ENCODE peak calls at places on chromosomes 7 and 10, in eight cellular contexts. K is tibial nerve, S is fibroblast of lung, H is dorsolateral prefrontal cortex, C is type B pancreatic cell, O is cardiac muscle cell, A is GM23338, B is upper lobe of right lung. D is an unnamed sample.

GRCh38 chr7:80481196-80481884 is 30.5 kb downstream of the GNAT3 start:
- DNase-seq in K (no peak), S (peak; percentile 72), H (no peak), C (no peak), O (no peak), A (peak; percentile 78), B (no peak), D (no peak)

GRCh38 chr10:72226418-72227027 is 10.4 kb upstream of the ASCC1 start:
- DNase-seq in K (no peak), S (no peak), H (no peak), C (no peak), O (no peak), A (no peak), B (no peak), D (no peak)

GRCh38 chr7:103149808-103150180 is 895 bp upstream of the NAPEPLD start:
- DNase-seq in K (no peak), S (no peak), H (no peak), C (no peak), O (no peak), A (no peak), B (no peak), D (no peak)

GRCh38 chr10:72794260-72794659 is 99.3 kb upstream of the OIT3 start:
- DNase-seq in K (no peak), S (peak; percentile 37), H (no peak), C (no peak), O (no peak), A (no peak), B (no peak), D (no peak)

GRCh38 chr7:147249956-147250355 is 1133.4 kb downstream of the CNTNAP2 start:
- DNase-seq in K (no peak), S (no peak), H (no peak), C (no peak), O (no peak), A (peak; percentile 4), B (no peak), D (no peak)

GRCh38 chr10:98433881-98434732 is 12.6 kb downstream of the HPS1 start:
- DNase-seq in K (no peak), S (peak; percentile 81), H (no peak), C (no peak), O (no peak), A (no peak), B (no peak), D (no peak)

GRCh38 chr10:114720685-114721278 is 62.7 kb upstream of the ABLIM1 start:
- DNase-seq in K (no peak), S (no peak), H (no peak), C (no peak), O (peak; percentile 91), A (no peak), B (no peak), D (no peak)

GRCh38 chr10:79310911-79311573 is 36.2 kb upstream of the PPIF start:
- DNase-seq in K (peak; percentile 40), S (no peak), H (peak; percentile 42), C (no peak), O (no peak), A (no peak), B (no peak), D (no peak)

DNA sequence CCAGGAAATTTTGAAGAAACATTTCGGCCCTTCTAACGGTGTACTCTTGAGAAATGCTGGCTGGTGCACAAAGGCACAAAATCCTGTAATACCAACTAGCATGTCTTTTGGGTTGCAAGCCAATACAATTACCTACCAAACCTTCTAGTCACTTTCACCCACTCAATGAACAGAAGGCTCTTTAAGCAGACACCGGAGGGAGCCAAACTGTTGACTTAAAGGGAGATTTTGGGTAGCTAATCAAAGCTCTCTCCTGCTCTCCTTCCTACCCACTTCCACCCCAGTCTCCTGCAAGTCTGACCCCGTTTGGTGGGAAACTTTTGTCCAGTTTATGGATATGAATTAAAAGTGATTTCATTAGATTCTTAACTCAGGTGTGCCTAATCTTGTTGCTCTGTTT is 24.0 kb downstream of the GRM3 start:
- DNase-seq in K (no peak), S (no peak), H (no peak), C (no peak), O (peak; percentile 29), A (peak; percentile 81), B (no peak), D (no peak)
- TF ChIP-seq CTCF in K (no peak), S (no peak), H (no peak), C (no peak), O (no peak), A (peak; percentile 60), B (no peak), D (no peak)

GRCh38 chr10:92839191-92840085 is 8.9 kb upstream of the EXOC6 start:
- DNase-seq in K (peak; percentile 37), S (peak; percentile 70), H (no peak), C (no peak), O (peak; percentile 13), A (peak; percentile 90), B (peak; percentile 79), D (no peak)
- TF ChIP-seq CTCF in K (no peak), S (peak; percentile 8), H (no peak), C (peak; percentile 74), O (peak; percentile 38), A (peak; percentile 98), B (peak; percentile 31), D (peak; percentile 41)

DNA sequence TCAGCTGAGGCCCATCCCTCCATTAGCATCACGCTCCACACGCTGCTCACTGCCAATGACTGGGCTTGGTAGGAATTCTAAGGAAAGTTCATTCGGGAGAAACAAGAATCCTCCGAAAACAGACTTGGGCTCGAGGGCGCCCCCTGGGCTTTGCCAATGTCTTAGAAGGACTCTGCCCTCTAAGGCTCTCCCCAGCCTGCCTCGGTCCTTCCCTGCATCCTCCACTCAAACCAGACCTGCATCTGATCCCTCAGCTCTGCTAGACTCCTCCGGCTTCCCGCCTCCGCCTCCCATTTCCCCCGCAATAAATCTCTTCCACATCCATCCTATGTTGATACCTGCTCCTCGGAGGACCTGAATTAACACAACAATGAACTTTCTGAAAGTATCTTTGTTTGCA is 177.6 kb downstream of the PLPP4 start:
- DNase-seq in K (no peak), S (no peak), H (no peak), C (no peak), O (peak; percentile 2), A (peak; percentile 83), B (no peak), D (no peak)
- TF ChIP-seq CTCF in K (no peak), S (no peak), H (no peak), C (peak; percentile 50), O (no peak), A (peak; percentile 62), B (no peak), D (no peak)

DNA sequence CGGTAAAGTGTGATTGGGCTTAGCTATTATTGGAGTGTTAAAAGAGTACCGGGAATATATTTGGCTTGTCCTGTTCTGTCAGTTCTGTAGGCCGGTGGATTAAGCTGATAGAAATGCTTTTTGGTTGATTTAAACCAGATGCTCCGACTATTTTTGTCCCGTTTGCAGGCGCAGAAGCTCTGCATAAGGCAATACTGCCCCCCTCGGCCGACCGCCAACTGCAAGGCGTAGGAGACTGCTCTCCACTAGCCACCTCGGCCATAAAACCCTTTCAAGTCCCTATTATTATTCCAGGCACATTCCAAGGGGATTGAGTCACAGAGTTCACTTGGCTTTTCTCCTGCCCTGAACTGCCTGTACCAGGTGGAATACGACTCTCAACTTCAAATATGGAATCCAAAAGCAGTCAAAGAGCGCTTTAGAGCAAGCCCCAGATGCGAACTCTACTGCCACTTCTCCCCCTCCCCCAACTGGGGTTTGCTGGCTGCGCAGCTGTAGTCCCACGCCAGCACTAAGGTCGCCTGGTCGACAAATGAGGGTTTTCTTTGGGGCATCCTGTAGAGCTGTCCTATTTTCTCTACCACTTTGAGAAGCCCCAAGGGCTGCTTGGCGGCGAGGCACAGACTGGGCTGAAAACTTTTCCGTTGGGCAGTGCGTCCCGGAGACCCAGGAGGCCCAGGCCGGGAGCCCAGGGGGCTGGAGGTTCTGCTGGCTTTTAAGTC is 108.3 kb downstream of the REEP3 start:
- DNase-seq in K (peak; percentile 94), S (peak; percentile 99), H (peak; percentile 95), C (peak; percentile 94), O (peak; percentile 97), A (peak; percentile 99), B (peak; percentile 97), D (peak; percentile 60)
- TF ChIP-seq CTCF in K (peak; percentile 68), S (peak; percentile 83), H (peak; percentile 73), C (peak; percentile 95), O (peak; percentile 84), A (peak; percentile 95), B (peak; percentile 78), D (peak; percentile 70)

GRCh38 chr7:23938937-23939552 is 229.0 kb downstream of the STK31 start:
- DNase-seq in K (no peak), S (peak; percentile 20), H (no peak), C (no peak), O (peak; percentile 64), A (peak; percentile 71), B (no peak), D (no peak)
- TF ChIP-seq CTCF in K (no peak), S (peak; percentile 58), H (no peak), C (peak; percentile 72), O (peak; percentile 58), A (peak; percentile 59), B (peak; percentile 9), D (no peak)

DNA sequence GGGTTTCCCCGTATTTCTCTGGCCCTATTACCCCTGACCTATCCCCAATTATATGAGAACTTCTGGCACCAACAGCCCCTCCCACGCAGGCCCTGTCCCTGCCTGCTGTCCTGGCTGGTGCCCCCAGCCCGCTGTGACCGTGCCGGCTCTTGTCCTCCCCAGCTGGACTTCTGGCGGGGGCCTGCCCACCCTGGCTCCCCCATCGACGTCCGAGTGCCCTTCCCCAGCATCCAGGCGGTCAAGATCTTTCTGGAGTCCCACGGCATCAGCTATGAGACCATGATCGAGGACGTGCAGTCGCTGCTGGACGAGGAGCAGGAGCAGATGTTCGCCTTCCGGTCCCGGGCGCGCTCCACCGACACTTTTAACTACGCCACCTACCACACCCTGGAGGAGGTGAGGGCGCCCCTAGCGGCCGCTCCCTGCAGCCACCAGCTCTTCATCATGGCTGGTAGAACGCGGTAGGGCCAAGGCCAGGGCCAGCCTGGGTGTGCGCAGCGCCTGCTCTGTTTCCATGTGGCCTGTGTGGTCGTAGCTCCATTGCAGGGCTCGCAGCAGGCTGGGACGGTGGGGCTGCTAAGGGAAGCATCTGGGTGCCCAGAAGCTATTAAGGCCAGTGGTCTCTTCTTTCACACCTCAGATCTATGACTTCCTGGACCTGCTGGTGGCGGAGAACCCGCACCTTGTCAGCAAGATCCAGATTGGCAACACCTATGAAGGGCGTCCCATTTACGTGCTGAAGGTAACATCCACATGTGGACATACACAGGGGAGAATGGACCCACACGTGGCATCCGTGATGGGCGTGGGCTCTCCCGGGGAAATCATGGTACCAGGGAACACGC is 1.4 kb downstream of the CPA1 start:
- DNase-seq in K (no peak), S (no peak), H (no peak), C (no peak), O (no peak), A (peak; percentile 81), B (no peak), D (peak; percentile 11)
- TF ChIP-seq CTCF in K (no peak), S (no peak), H (no peak), C (no peak), O (peak; percentile 27), A (peak; percentile 72), B (peak; percentile 7), D (no peak)